ENCODE peak calls at places on chromosomes 13 and 19, in five cellular contexts. One of them, this sample, is unnamed.

GRCh38 chr13:45441633-45442032 is 23.1 kb upstream of the COG3 start:
- DNase-seq in choroid plexus epithelial cell: peak
- DNase-seq in uterus: no peak
- DNase-seq in activated CD8-positive, alpha-beta T cell treated with anti-CD3 and anti-CD28 coated beads for 36 hours: peak
- DNase-seq in AG10803: peak
- DNase-seq in this sample: no peak

GRCh38 chr19:2315121-2315817 is 7.3 kb upstream of the LINGO3 start:
- DNase-seq in AG10803: no peak
- DNase-seq in activated CD8-positive, alpha-beta T cell treated with anti-CD3 and anti-CD28 coated beads for 36 hours: no peak
- DNase-seq in uterus: no peak
- DNase-seq in choroid plexus epithelial cell: no peak
- DNase-seq in this sample: no peak

GRCh38 chr19:41356984-41357739 is 3.4 kb upstream of the TGFB1 start:
- DNase-seq in uterus: no peak
- DNase-seq in activated CD8-positive, alpha-beta T cell treated with anti-CD3 and anti-CD28 coated beads for 36 hours: peak
- DNase-seq in AG10803: no peak
- DNase-seq in choroid plexus epithelial cell: no peak
- DNase-seq in this sample: no peak

GRCh38 chr19:18152444-18152816 is 533 bp upstream of the PIK3R2 start:
- DNase-seq in uterus: peak
- DNase-seq in AG10803: peak
- DNase-seq in activated CD8-positive, alpha-beta T cell treated with anti-CD3 and anti-CD28 coated beads for 36 hours: peak
- DNase-seq in choroid plexus epithelial cell: peak
- DNase-seq in this sample: peak

GRCh38 chr19:41156207-41156606 is 36.8 kb upstream of the CYP2S1 start:
- DNase-seq in activated CD8-positive, alpha-beta T cell treated with anti-CD3 and anti-CD28 coated beads for 36 hours: no peak
- DNase-seq in uterus: no peak
- DNase-seq in AG10803: no peak
- DNase-seq in choroid plexus epithelial cell: no peak
- DNase-seq in this sample: no peak

GRCh38 chr19:41462497-41462896 is 19.5 kb downstream of the ERICH4 start:
- DNase-seq in activated CD8-positive, alpha-beta T cell treated with anti-CD3 and anti-CD28 coated beads for 36 hours: no peak
- DNase-seq in AG10803: no peak
- DNase-seq in uterus: no peak
- DNase-seq in choroid plexus epithelial cell: no peak
- DNase-seq in this sample: no peak

GRCh38 chr13:99766641-99767045 is 204.9 kb downstream of the ZIC5 start:
- DNase-seq in uterus: no peak
- DNase-seq in activated CD8-positive, alpha-beta T cell treated with anti-CD3 and anti-CD28 coated beads for 36 hours: no peak
- DNase-seq in choroid plexus epithelial cell: peak
- DNase-seq in AG10803: no peak
- DNase-seq in this sample: no peak

GRCh38 chr13:59861676-59862075 is 302.1 kb downstream of the DIAPH3 start:
- DNase-seq in choroid plexus epithelial cell: peak
- DNase-seq in activated CD8-positive, alpha-beta T cell treated with anti-CD3 and anti-CD28 coated beads for 36 hours: no peak
- DNase-seq in uterus: no peak
- DNase-seq in AG10803: no peak
- DNase-seq in this sample: no peak

GRCh38 chr13:63201493-63201892 is 1785.8 kb upstream of the PCDH20 start:
- DNase-seq in choroid plexus epithelial cell: no peak
- DNase-seq in activated CD8-positive, alpha-beta T cell treated with anti-CD3 and anti-CD28 coated beads for 36 hours: no peak
- DNase-seq in uterus: no peak
- DNase-seq in AG10803: no peak
- DNase-seq in this sample: no peak

GRCh38 chr19:55454787-55455243 is 6.6 kb downstream of the ISOC2 start:
- DNase-seq in uterus: no peak
- DNase-seq in AG10803: peak
- DNase-seq in activated CD8-positive, alpha-beta T cell treated with anti-CD3 and anti-CD28 coated beads for 36 hours: peak
- DNase-seq in choroid plexus epithelial cell: peak
- DNase-seq in this sample: no peak

GRCh38 chr13:53778937-53779336 is 750.3 kb downstream of the OLFM4 start:
- DNase-seq in activated CD8-positive, alpha-beta T cell treated with anti-CD3 and anti-CD28 coated beads for 36 hours: no peak
- DNase-seq in choroid plexus epithelial cell: no peak
- DNase-seq in AG10803: no peak
- DNase-seq in uterus: no peak
- DNase-seq in this sample: no peak

GRCh38 chr13:43085545-43085944 is 62.2 kb downstream of the DNAJC15 start:
- DNase-seq in choroid plexus epithelial cell: peak
- DNase-seq in uterus: no peak
- DNase-seq in activated CD8-positive, alpha-beta T cell treated with anti-CD3 and anti-CD28 coated beads for 36 hours: no peak
- DNase-seq in AG10803: peak
- DNase-seq in this sample: no peak

DNA sequence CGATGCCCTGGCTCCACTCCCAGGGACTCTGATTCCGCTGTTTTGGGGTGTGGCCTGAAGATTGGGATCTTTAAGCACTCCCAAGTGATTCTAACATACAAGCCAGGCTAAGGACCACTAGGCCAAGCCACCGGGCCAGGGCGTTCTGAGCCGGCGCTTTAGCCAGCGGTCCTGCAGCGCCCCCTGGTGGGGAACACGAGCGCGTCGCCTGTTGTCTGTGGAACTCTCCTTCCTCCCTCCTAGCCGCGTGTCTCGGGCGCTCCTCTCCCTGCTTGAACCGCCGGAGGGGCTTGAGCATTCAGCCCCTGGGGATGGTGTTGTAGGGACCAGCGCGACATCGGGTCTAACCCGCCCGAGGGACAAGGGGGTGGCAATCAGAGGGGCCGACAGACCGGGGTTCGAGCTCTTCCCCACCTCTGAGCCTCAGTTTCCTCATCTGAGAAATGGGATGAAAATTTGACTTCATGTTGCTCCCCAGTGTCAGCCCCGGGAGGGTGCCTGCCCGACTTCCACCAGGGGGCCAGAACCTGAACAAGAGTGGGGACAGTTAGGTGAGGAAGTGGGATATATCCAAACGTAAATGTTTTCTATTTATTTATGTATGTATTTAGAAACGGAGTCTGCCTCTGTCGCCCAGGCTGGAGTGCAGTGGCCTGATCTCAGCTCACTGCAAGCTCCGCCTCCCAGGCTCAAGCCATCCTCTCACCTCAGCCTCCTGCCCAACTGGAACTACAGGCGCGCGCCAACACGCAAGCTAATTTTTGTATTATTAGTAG is 18.0 kb upstream of the PNMA8B start:
- DNase-seq in uterus: peak
- DNase-seq in activated CD8-positive, alpha-beta T cell treated with anti-CD3 and anti-CD28 coated beads for 36 hours: peak
- DNase-seq in choroid plexus epithelial cell: peak
- DNase-seq in AG10803: peak
- DNase-seq in this sample: peak
- TF ChIP-seq CTCF in uterus: peak
- TF ChIP-seq CTCF in activated CD8-positive, alpha-beta T cell treated with anti-CD3 and anti-CD28 coated beads for 36 hours: peak
- TF ChIP-seq CTCF in choroid plexus epithelial cell: peak
- TF ChIP-seq CTCF in AG10803: peak
- TF ChIP-seq CTCF in this sample: peak

GRCh38 chr13:40982772-40983171 is 36.3 kb downstream of the ELF1 start:
- DNase-seq in choroid plexus epithelial cell: peak
- DNase-seq in AG10803: peak
- DNase-seq in activated CD8-positive, alpha-beta T cell treated with anti-CD3 and anti-CD28 coated beads for 36 hours: peak
- DNase-seq in uterus: peak
- DNase-seq in this sample: no peak

GRCh38 chr13:40981361-40981760 is 37.8 kb downstream of the ELF1 start:
- DNase-seq in activated CD8-positive, alpha-beta T cell treated with anti-CD3 and anti-CD28 coated beads for 36 hours: no peak
- DNase-seq in uterus: no peak
- DNase-seq in AG10803: no peak
- DNase-seq in choroid plexus epithelial cell: peak
- DNase-seq in this sample: no peak

GRCh38 chr13:40980466-40980865 is 38.6 kb downstream of the ELF1 start:
- DNase-seq in choroid plexus epithelial cell: no peak
- DNase-seq in AG10803: no peak
- DNase-seq in uterus: no peak
- DNase-seq in activated CD8-positive, alpha-beta T cell treated with anti-CD3 and anti-CD28 coated beads for 36 hours: no peak
- DNase-seq in this sample: no peak

GRCh38 chr13:40983269-40983668 is 35.8 kb downstream of the ELF1 start:
- DNase-seq in uterus: no peak
- DNase-seq in AG10803: no peak
- DNase-seq in choroid plexus epithelial cell: peak
- DNase-seq in activated CD8-positive, alpha-beta T cell treated with anti-CD3 and anti-CD28 coated beads for 36 hours: no peak
- DNase-seq in this sample: no peak

DNA sequence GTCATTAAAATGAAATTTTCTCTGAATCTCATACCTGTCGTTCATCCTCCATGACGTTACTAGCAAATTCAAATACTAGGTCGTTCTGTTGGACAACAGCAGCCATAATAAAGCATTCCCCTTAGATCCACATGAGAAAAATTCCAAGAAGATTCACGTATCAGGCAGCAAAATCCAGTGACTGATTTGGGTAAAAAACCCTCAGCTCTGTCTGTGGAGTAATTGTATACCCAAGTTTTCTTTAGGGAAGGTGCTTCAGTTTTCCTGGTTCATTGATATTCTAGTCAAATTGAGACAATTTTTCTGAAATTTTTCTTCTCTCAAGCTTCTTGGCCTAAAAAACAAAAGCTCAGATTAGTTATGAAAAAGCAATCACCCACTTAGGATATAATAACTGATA is 37.2 kb downstream of the ELF1 start:
- DNase-seq in activated CD8-positive, alpha-beta T cell treated with anti-CD3 and anti-CD28 coated beads for 36 hours: no peak
- DNase-seq in uterus: no peak
- DNase-seq in AG10803: no peak
- DNase-seq in choroid plexus epithelial cell: no peak
- DNase-seq in this sample: no peak
- TF ChIP-seq CTCF in activated CD8-positive, alpha-beta T cell treated with anti-CD3 and anti-CD28 coated beads for 36 hours: no peak
- TF ChIP-seq CTCF in uterus: no peak
- TF ChIP-seq CTCF in AG10803: no peak
- TF ChIP-seq CTCF in choroid plexus epithelial cell: no peak
- TF ChIP-seq CTCF in this sample: no peak

DNA sequence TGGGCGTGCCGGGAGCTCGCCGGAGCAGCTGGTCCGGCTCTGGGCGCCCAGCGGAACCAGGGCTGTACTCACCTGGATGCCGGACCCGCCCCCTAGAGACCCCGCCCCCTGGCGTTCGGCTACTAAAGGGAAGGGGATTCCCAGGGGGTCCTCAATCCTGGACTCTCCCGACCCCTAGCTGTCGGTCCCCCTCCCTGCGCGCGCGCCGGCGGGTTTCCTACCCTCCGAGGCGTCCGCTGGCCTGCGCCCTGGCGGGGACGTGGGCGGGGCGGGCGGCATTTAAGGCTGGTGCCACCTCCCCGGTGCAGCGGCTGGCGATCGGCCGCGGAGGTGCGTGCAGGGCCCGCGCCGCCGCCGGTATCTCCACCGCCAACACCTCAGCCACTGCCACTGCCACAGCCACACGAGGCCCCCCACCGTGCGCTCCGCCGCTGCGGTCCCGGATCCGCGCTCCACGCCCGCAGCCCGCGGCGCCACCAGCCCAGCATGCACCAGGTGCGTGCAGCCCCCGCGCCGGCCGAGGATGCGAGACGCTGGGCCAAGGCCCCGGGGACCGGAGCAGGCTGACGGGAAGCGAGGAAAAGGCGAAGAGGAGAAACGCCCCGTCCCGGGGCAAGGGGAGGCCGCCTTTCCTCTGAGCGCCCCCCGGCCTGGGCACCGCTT is at the start of gene ATP12A:
- DNase-seq in AG10803: no peak
- DNase-seq in choroid plexus epithelial cell: no peak
- DNase-seq in activated CD8-positive, alpha-beta T cell treated with anti-CD3 and anti-CD28 coated beads for 36 hours: peak
- DNase-seq in uterus: no peak
- DNase-seq in this sample: no peak
- TF ChIP-seq CTCF in AG10803: no peak
- TF ChIP-seq CTCF in choroid plexus epithelial cell: peak
- TF ChIP-seq CTCF in activated CD8-positive, alpha-beta T cell treated with anti-CD3 and anti-CD28 coated beads for 36 hours: peak
- TF ChIP-seq CTCF in uterus: no peak
- TF ChIP-seq CTCF in this sample: no peak

GRCh38 chr13:24124789-24125476 is 35.6 kb upstream of the SPATA13 start:
- DNase-seq in activated CD8-positive, alpha-beta T cell treated with anti-CD3 and anti-CD28 coated beads for 36 hours: peak
- DNase-seq in AG10803: no peak
- DNase-seq in uterus: no peak
- DNase-seq in choroid plexus epithelial cell: no peak
- DNase-seq in this sample: no peak

GRCh38 chr13:24128112-24128511 is 32.4 kb upstream of the SPATA13 start:
- DNase-seq in choroid plexus epithelial cell: no peak
- DNase-seq in activated CD8-positive, alpha-beta T cell treated with anti-CD3 and anti-CD28 coated beads for 36 hours: no peak
- DNase-seq in AG10803: no peak
- DNase-seq in uterus: no peak
- DNase-seq in this sample: no peak

GRCh38 chr13:24127116-24127631 is 33.3 kb upstream of the SPATA13 start:
- DNase-seq in choroid plexus epithelial cell: peak
- DNase-seq in uterus: no peak
- DNase-seq in activated CD8-positive, alpha-beta T cell treated with anti-CD3 and anti-CD28 coated beads for 36 hours: peak
- DNase-seq in AG10803: peak
- DNase-seq in this sample: no peak

GRCh38 chr13:24119593-24120508 is 40.7 kb upstream of the SPATA13 start:
- DNase-seq in uterus: no peak
- DNase-seq in choroid plexus epithelial cell: peak
- DNase-seq in AG10803: no peak
- DNase-seq in activated CD8-positive, alpha-beta T cell treated with anti-CD3 and anti-CD28 coated beads for 36 hours: no peak
- DNase-seq in this sample: no peak

DNA sequence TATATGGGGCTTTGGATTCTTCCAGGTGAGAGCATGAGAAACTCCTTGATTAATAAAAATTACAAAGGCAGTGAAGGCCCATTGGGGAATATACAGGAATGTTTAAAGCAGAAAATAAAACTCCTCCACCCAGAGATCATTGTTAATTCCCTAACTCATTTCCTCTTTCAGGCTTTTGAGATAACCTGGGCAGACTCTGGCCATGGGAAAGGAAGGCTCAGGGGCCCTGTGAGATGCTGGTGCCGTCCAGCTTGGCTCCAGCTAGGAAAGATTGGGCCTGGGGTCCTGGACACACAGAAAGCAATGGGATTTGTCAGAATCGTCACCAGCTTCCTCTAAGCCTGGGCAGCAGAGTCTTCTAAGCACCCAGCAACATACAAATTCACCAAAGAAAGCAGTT is 36.8 kb upstream of the SPATA13 start:
- DNase-seq in uterus: no peak
- DNase-seq in choroid plexus epithelial cell: no peak
- DNase-seq in activated CD8-positive, alpha-beta T cell treated with anti-CD3 and anti-CD28 coated beads for 36 hours: no peak
- DNase-seq in AG10803: no peak
- DNase-seq in this sample: no peak
- TF ChIP-seq CTCF in uterus: no peak
- TF ChIP-seq CTCF in choroid plexus epithelial cell: no peak
- TF ChIP-seq CTCF in activated CD8-positive, alpha-beta T cell treated with anti-CD3 and anti-CD28 coated beads for 36 hours: no peak
- TF ChIP-seq CTCF in AG10803: no peak
- TF ChIP-seq CTCF in this sample: no peak

GRCh38 chr19:50224986-50225747 is 21.7 kb downstream of the MYH14 start:
- DNase-seq in choroid plexus epithelial cell: no peak
- DNase-seq in uterus: no peak
- DNase-seq in activated CD8-positive, alpha-beta T cell treated with anti-CD3 and anti-CD28 coated beads for 36 hours: no peak
- DNase-seq in AG10803: no peak
- DNase-seq in this sample: no peak
- TF ChIP-seq CTCF in choroid plexus epithelial cell: no peak
- TF ChIP-seq CTCF in uterus: no peak
- TF ChIP-seq CTCF in activated CD8-positive, alpha-beta T cell treated with anti-CD3 and anti-CD28 coated beads for 36 hours: no peak
- TF ChIP-seq CTCF in AG10803: no peak
- TF ChIP-seq CTCF in this sample: no peak

This sample was measured in AG09319.